ENCODE peak calls at places on chromosome 13, in four cellular contexts. One of them, this sample, is unnamed.

GRCh38 chr13:96898212-96898611 is 96.1 kb downstream of the OXGR1 start:
- DNase-seq in DMS153: no peak
- DNase-seq in midbrain: no peak
- DNase-seq in NCI-H1105: no peak
- DNase-seq in this sample: no peak

GRCh38 chr13:41960195-41960699 is 662 bp downstream of the VWA8 start:
- DNase-seq in DMS153: no peak
- DNase-seq in midbrain: no peak
- DNase-seq in NCI-H1105: no peak
- DNase-seq in this sample: peak; percentile 66

GRCh38 chr13:78607409-78608253 is 4.3 kb upstream of the POU4F1 start:
- DNase-seq in DMS153: no peak
- DNase-seq in midbrain: no peak
- DNase-seq in NCI-H1105: no peak
- DNase-seq in this sample: no peak

GRCh38 chr13:42405665-42406390 is 133.9 kb downstream of the AKAP11 start:
- DNase-seq in DMS153: no peak
- DNase-seq in midbrain: no peak
- DNase-seq in NCI-H1105: no peak
- DNase-seq in this sample: no peak

GRCh38 chr13:79830426-79830825 is 349.5 kb downstream of the NDFIP2 start:
- DNase-seq in DMS153: no peak
- DNase-seq in midbrain: no peak
- DNase-seq in NCI-H1105: no peak
- DNase-seq in this sample: no peak

GRCh38 chr13:31851201-31851600 is 111.9 kb downstream of the RXFP2 start:
- DNase-seq in DMS153: no peak
- DNase-seq in midbrain: no peak
- DNase-seq in NCI-H1105: no peak
- DNase-seq in this sample: no peak

GRCh38 chr13:26614721-26615120 is 57.2 kb downstream of the WASF3 start:
- DNase-seq in DMS153: no peak
- DNase-seq in midbrain: no peak
- DNase-seq in NCI-H1105: no peak
- DNase-seq in this sample: no peak

GRCh38 chr13:24650157-24650556 is 30.1 kb upstream of the ATP12A start:
- DNase-seq in DMS153: no peak
- DNase-seq in midbrain: no peak
- DNase-seq in NCI-H1105: no peak
- DNase-seq in this sample: no peak

GRCh38 chr13:100526299-100527030 is 62.1 kb downstream of the GGACT start:
- DNase-seq in DMS153: no peak
- DNase-seq in midbrain: no peak
- DNase-seq in NCI-H1105: no peak
- DNase-seq in this sample: no peak

GRCh38 chr13:51518847-51519246 is 65.4 kb upstream of the WDFY2 start:
- DNase-seq in DMS153: no peak
- DNase-seq in midbrain: no peak
- DNase-seq in NCI-H1105: no peak
- DNase-seq in this sample: no peak

GRCh38 chr13:113064534-113065405 is 40.8 kb upstream of the F7 start:
- DNase-seq in DMS153: no peak
- DNase-seq in midbrain: no peak
- DNase-seq in NCI-H1105: no peak
- DNase-seq in this sample: peak; percentile 86

GRCh38 chr13:32639502-32640105 is 53.4 kb downstream of the PDS5B start:
- DNase-seq in DMS153: no peak
- DNase-seq in midbrain: peak; percentile 68
- DNase-seq in NCI-H1105: peak; percentile 8
- DNase-seq in this sample: peak; percentile 44

GRCh38 chr13:51221674-51222509 is at the start of gene FAM124A:
- DNase-seq in DMS153: no peak
- DNase-seq in midbrain: peak; percentile 51
- DNase-seq in NCI-H1105: no peak
- DNase-seq in this sample: peak; percentile 60

GRCh38 chr13:110310541-110311491 is 3.7 kb downstream of the COL4A2 start:
- DNase-seq in DMS153: no peak
- DNase-seq in midbrain: no peak
- DNase-seq in NCI-H1105: no peak
- DNase-seq in this sample: no peak

GRCh38 chr13:84481958-84482357 is 599.7 kb upstream of the SLITRK1 start:
- DNase-seq in DMS153: no peak
- DNase-seq in midbrain: no peak
- DNase-seq in NCI-H1105: no peak
- DNase-seq in this sample: no peak

GRCh38 chr13:48000559-48001126 is 430 bp downstream of the SUCLA2 start:
- DNase-seq in DMS153: no peak
- DNase-seq in midbrain: no peak
- DNase-seq in NCI-H1105: no peak
- DNase-seq in this sample: no peak

GRCh38 chr13:91046715-91047327 is 300.7 kb upstream of the MIR17HG start:
- DNase-seq in DMS153: no peak
- DNase-seq in midbrain: no peak
- DNase-seq in NCI-H1105: no peak
- DNase-seq in this sample: no peak

GRCh38 chr13:89812856-89813255 is 1534.6 kb upstream of the MIR17HG start:
- DNase-seq in DMS153: no peak
- DNase-seq in midbrain: no peak
- DNase-seq in NCI-H1105: no peak
- DNase-seq in this sample: no peak

GRCh38 chr13:46389985-46390384 is 2.9 kb upstream of the RUBCNL start:
- DNase-seq in DMS153: no peak
- DNase-seq in midbrain: peak; percentile 95
- DNase-seq in NCI-H1105: no peak
- DNase-seq in this sample: no peak

GRCh38 chr13:34657716-34658115 is 284.4 kb upstream of the NBEA start:
- DNase-seq in DMS153: no peak
- DNase-seq in midbrain: no peak
- DNase-seq in NCI-H1105: no peak
- DNase-seq in this sample: no peak

GRCh38 chr13:46183018-46183940 is 1.3 kb upstream of the LCP1 start:
- DNase-seq in DMS153: no peak
- DNase-seq in midbrain: no peak
- DNase-seq in NCI-H1105: no peak
- DNase-seq in this sample: no peak

GRCh38 chr13:97200081-97200942 is 21.8 kb upstream of the MBNL2 start:
- DNase-seq in DMS153: no peak
- DNase-seq in midbrain: no peak
- DNase-seq in NCI-H1105: no peak
- DNase-seq in this sample: no peak

GRCh38 chr13:112506046-112506445 is 81.9 kb downstream of the TUBGCP3 start:
- DNase-seq in DMS153: no peak
- DNase-seq in midbrain: no peak
- DNase-seq in NCI-H1105: no peak
- DNase-seq in this sample: no peak

GRCh38 chr13:29594310-29594709 is 1.2 kb downstream of the SLC7A1 start:
- DNase-seq in DMS153: peak; percentile 35
- DNase-seq in midbrain: no peak
- DNase-seq in NCI-H1105: peak; percentile 23
- DNase-seq in this sample: peak; percentile 66

GRCh38 chr13:71087432-71087831 is 779.6 kb downstream of the DACH1 start:
- DNase-seq in DMS153: no peak
- DNase-seq in midbrain: no peak
- DNase-seq in NCI-H1105: no peak
- DNase-seq in this sample: no peak

GRCh38 chr13:106455777-106456176 is 79.7 kb downstream of the EFNB2 start:
- DNase-seq in DMS153: no peak
- DNase-seq in midbrain: no peak
- DNase-seq in NCI-H1105: no peak
- DNase-seq in this sample: no peak

GRCh38 chr13:40206241-40207109 is 460.0 kb downstream of the FOXO1 start:
- DNase-seq in DMS153: peak; percentile 3
- DNase-seq in midbrain: no peak
- DNase-seq in NCI-H1105: no peak
- DNase-seq in this sample: no peak

GRCh38 chr13:27929868-27930267 is 10.1 kb downstream of the PDX1 start:
- DNase-seq in DMS153: no peak
- DNase-seq in midbrain: no peak
- DNase-seq in NCI-H1105: no peak
- DNase-seq in this sample: no peak

GRCh38 chr13:35817642-35818576 is 313.3 kb downstream of the DCLK1 start:
- DNase-seq in DMS153: no peak
- DNase-seq in midbrain: no peak
- DNase-seq in NCI-H1105: no peak
- DNase-seq in this sample: no peak

GRCh38 chr13:50082426-50083283 is 67.4 kb downstream of the KCNRG start:
- DNase-seq in DMS153: peak; percentile 77
- DNase-seq in midbrain: no peak
- DNase-seq in NCI-H1105: peak; percentile 59
- DNase-seq in this sample: peak; percentile 96

GRCh38 chr13:105346141-105346766 is 1189.2 kb downstream of the EFNB2 start:
- DNase-seq in DMS153: no peak
- DNase-seq in midbrain: no peak
- DNase-seq in NCI-H1105: no peak
- DNase-seq in this sample: no peak

GRCh38 chr13:33109319-33109718 is 93.1 kb downstream of the KL start:
- DNase-seq in DMS153: no peak
- DNase-seq in midbrain: no peak
- DNase-seq in NCI-H1105: no peak
- DNase-seq in this sample: no peak

GRCh38 chr13:113791761-113792160 is 32.7 kb downstream of the TMEM255B start:
- DNase-seq in DMS153: no peak
- DNase-seq in midbrain: no peak
- DNase-seq in NCI-H1105: no peak
- DNase-seq in this sample: no peak

GRCh38 chr13:113723400-113724015 is 35.5 kb upstream of the TMEM255B start:
- DNase-seq in DMS153: no peak
- DNase-seq in midbrain: no peak
- DNase-seq in NCI-H1105: no peak
- DNase-seq in this sample: no peak

GRCh38 chr13:60838581-60838980 is 441.6 kb downstream of the TDRD3 start:
- DNase-seq in DMS153: no peak
- DNase-seq in midbrain: no peak
- DNase-seq in NCI-H1105: no peak
- DNase-seq in this sample: no peak

GRCh38 chr13:28637714-28638355 is 21.1 kb upstream of the POMP start:
- DNase-seq in DMS153: no peak
- DNase-seq in midbrain: no peak
- DNase-seq in NCI-H1105: no peak
- DNase-seq in this sample: no peak

This sample was measured in NCI-H1417.